ENCODE peak calls at places on chromosomes 5 and 9, in seven cellular contexts. G is IMR-90; H is heart right ventricle; C is neuronal stem cell; P is CD8-positive, alpha-beta memory T cell; E is spleen; K is adrenal gland. V is an unnamed sample.

GRCh38 chr5:77431719-77432118 is 60.4 kb downstream of the WDR41 start:
- DNase-seq in G (peak; percentile 16), H (no peak), C (no peak), P (no peak), E (no peak), K (no peak), V (no peak)

GRCh38 chr9:121019282-121019681 is 30.8 kb downstream of the C5 start:
- DNase-seq in G (no peak), H (no peak), C (no peak), P (no peak), E (no peak), K (no peak), V (no peak)

GRCh38 chr5:10401499-10401898 is 40.2 kb upstream of the ROPN1L start:
- DNase-seq in G (no peak), H (no peak), C (no peak), P (no peak), E (no peak), K (no peak), V (no peak)

GRCh38 chr5:78888580-78889187 is 96.4 kb downstream of the ARSB start:
- DNase-seq in G (no peak), H (peak; percentile 51), C (no peak), P (no peak), E (no peak), K (no peak), V (no peak)

GRCh38 chr5:31996909-31997308 is 177.2 kb downstream of the GOLPH3 start:
- DNase-seq in G (no peak), H (no peak), C (no peak), P (no peak), E (no peak), K (no peak), V (no peak)

GRCh38 chr9:2623046-2623865 is 1.7 kb downstream of the VLDLR start:
- DNase-seq in G (peak; percentile 59), H (peak; percentile 63), C (peak; percentile 42), P (no peak), E (peak; percentile 76), K (peak; percentile 86), V (peak; percentile 37)

GRCh38 chr5:161169776-161170175 is 317.8 kb upstream of the ATP10B start:
- DNase-seq in G (no peak), H (no peak), C (no peak), P (no peak), E (no peak), K (no peak), V (no peak)

GRCh38 chr5:59840200-59840601 is 53.3 kb downstream of the PDE4D start:
- DNase-seq in G (peak; percentile 72), H (no peak), C (no peak), P (no peak), E (no peak), K (no peak), V (peak; percentile 35)

GRCh38 chr9:127123239-127123935 is 952 bp upstream of the ANGPTL2 start:
- DNase-seq in G (no peak), H (no peak), C (no peak), P (no peak), E (no peak), K (peak; percentile 44), V (no peak)

GRCh38 chr5:118451697-118452247 is 536.6 kb downstream of the DTWD2 start:
- DNase-seq in G (no peak), H (no peak), C (no peak), P (no peak), E (no peak), K (no peak), V (no peak)

GRCh38 chr5:137995077-137995746 is 37.7 kb downstream of the FAM13B start:
- DNase-seq in G (peak; percentile 60), H (no peak), C (no peak), P (no peak), E (no peak), K (no peak), V (peak; percentile 62)

DNA sequence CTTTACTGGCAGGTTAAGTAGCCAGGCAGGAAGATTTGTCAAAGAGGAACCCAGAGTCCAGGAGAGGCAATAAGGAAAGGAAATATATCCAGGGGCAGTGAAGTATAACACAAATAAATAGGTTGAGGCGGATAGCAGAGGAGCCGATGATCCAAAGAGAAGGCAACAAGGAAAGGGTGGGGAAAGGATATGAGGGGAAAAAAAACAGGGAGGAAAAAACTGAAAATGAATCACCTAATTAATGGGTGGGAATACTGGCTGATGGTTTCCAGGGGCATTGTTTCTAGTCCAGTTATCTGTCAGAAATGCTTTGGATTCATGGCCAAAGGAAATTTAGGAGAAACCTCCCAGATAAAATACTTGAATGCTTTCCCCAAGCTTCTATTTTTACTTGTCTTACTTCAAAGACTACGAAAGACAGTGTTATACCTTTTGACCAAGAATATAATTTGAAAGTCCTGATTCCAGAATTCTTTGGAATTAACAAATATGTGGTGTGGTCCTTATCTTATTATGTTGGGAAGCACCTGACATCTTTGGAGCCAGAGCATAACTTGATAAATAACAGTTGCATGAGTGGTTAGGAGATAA is 146.5 kb downstream of the AOPEP start:
- DNase-seq in G (no peak), H (no peak), C (no peak), P (no peak), E (no peak), K (no peak), V (no peak)
- H3K4me1 ChIP-seq in G (peaks cover 9% of the 10 kb centered on the region), H (peaks cover 59% of the 10 kb centered on the region), C (peaks cover 6% of the 10 kb centered on the region), P (peaks cover 26% of the 10 kb centered on the region), E (peaks cover 33% of the 10 kb centered on the region), K (peaks cover 56% of the 10 kb centered on the region), V (peaks cover 44% of the 10 kb centered on the region)

GRCh38 chr9:99368341-99369326 is 146.6 kb downstream of the SEC61B start:
- DNase-seq in G (peak; percentile 83), H (peak; percentile 62), C (peak; percentile 12), P (no peak), E (no peak), K (peak; percentile 55), V (peak; percentile 88)
- H3K4me3 ChIP-seq in G (peak overlapping the region; percentile 32), H (peak overlapping the region; percentile 53), C (no peak overlapping the region), P (no peak overlapping the region), E (no peak overlapping the region), K (no peak overlapping the region), V (peak overlapping the region; percentile 78)

GRCh38 chr5:121954086-121954485 is 7.7 kb upstream of the SRFBP1 start:
- DNase-seq in G (no peak), H (no peak), C (no peak), P (no peak), E (no peak), K (no peak), V (no peak)
- H3K27me3 ChIP-seq in G (no peaks in the 10 kb centered on the region), H (peaks cover 29% of the 10 kb centered on the region), C (no peaks in the 10 kb centered on the region), P (no peaks in the 10 kb centered on the region), E (no peaks in the 10 kb centered on the region), K (no peaks in the 10 kb centered on the region), V (peaks cover 3% of the 10 kb centered on the region)

GRCh38 chr5:131570757-131571156 is 64.3 kb downstream of the RAPGEF6 start:
- DNase-seq in G (no peak), H (no peak), C (no peak), P (no peak), E (no peak), K (no peak), V (no peak)
- H3K4me1 ChIP-seq in G (no peaks in the 10 kb centered on the region), H (no peaks in the 10 kb centered on the region), C (no peaks in the 10 kb centered on the region), P (no peaks in the 10 kb centered on the region), E (no peaks in the 10 kb centered on the region), K (no peaks in the 10 kb centered on the region), V (no peaks in the 10 kb centered on the region)

GRCh38 chr5:141342773-141343172 is 856 bp upstream of the PCDHGA3 start:
- DNase-seq in G (no peak), H (no peak), C (no peak), P (no peak), E (no peak), K (no peak), V (no peak)

GRCh38 chr5:141343953-141344463 is 379 bp downstream of the PCDHGA3 start:
- DNase-seq in G (no peak), H (no peak), C (no peak), P (no peak), E (no peak), K (no peak), V (no peak)

GRCh38 chr5:141338538-141339306 is at the start of gene PCDHGA2:
- DNase-seq in G (peak; percentile 66), H (no peak), C (no peak), P (no peak), E (no peak), K (no peak), V (peak; percentile 29)

GRCh38 chr5:141345327-141345726 is 1.7 kb downstream of the PCDHGA3 start:
- DNase-seq in G (no peak), H (no peak), C (no peak), P (no peak), E (no peak), K (no peak), V (no peak)

DNA sequence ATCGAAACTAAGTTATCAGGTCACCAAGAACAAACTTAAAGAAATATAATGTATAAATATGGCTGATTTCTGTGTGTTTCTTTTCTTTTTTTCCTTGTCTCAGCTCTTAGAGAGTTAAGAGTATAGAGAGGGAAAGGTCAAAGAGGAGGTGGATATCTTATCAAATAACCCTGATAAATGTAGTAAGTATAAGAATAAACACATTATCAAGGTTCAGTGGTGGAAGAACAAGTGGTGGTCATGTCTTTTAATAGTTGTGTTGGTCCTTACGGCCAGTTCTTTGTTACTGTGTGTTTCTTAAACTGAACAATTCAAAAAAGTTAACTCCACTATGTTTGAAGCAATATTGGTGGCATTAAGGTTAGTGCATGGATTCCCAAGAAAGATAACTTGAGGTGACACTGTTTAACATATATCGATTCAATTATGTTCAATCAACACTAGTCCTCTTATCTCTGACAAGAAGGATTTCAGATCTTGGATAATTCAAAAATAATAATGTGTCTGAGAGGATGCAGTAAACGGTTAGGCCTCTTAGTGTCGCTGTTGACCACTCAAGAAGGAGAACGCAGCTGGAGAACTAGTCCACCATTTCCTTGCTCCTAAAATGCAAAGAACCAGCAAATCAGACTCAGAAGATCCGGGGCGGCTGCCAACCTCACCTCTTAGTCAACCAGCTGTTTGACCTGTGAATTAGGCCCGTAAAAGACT is at the start of gene PCDHGA3:
- DNase-seq in G (peak; percentile 71), H (no peak), C (no peak), P (no peak), E (no peak), K (no peak), V (peak; percentile 24)
- H3K4me3 ChIP-seq in G (peak within 1 kb of the TSS; percentile 48), H (peak within 1 kb of the TSS; percentile 49), C (peak within 1 kb of the TSS; percentile 25), P (no peak within 1 kb of the TSS), E (no peak within 1 kb of the TSS), K (no peak within 1 kb of the TSS), V (peak within 1 kb of the TSS; percentile 79)

DNA sequence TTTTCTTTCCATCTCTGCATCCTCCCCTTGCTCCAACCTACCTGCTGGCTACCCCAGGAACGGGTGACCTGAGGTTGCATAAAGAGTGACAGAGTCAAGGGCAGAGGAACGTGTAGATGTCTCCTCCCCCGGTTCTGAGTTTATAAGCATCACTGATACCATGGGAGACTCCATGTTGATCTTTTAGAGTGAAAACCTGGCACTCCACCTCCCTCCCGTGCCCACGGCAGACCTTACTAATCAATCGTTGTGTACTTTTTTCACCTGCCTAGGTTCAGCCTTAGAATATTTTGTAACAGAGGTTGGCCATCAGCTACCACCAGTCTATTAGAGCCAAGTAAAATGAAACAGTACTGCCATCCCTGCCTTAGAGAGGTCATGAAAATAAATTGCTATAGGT is 24.6 kb upstream of the BARHL1 start:
- DNase-seq in G (no peak), H (no peak), C (no peak), P (no peak), E (no peak), K (no peak), V (no peak)
- H3K27me3 ChIP-seq in G (peaks cover 48% of the 10 kb centered on the region), H (peaks cover 13% of the 10 kb centered on the region), C (no peaks in the 10 kb centered on the region), P (peaks cover 4% of the 10 kb centered on the region), E (no peaks in the 10 kb centered on the region), K (no peaks in the 10 kb centered on the region), V (peaks cover 74% of the 10 kb centered on the region)